ENCODE peak calls at places on chromosomes 4 and X, in ten cellular contexts. X is CD8-positive, alpha-beta T cell; C is ELR; L is astrocyte of the cerebellum; Z is Jurkat, Clone E6-1; D is H54; Y is stimulated activated CD4-positive, alpha-beta T cell treated with anti-CD3 and anti-CD28 coated beads, Interleukin-1b, Interleukin-23, amount 100 ng/mL, for 48 hours; U is upper lobe of right lung; E is NCI-H187 treated with DMSO at 0.1 percent for 48 hours; A is adrenal gland. O is an unnamed sample.

GRCh38 chr4:185865901-185866328 is 53.9 kb upstream of the SORBS2 start:
- DNase-seq in X (no peak), C (no peak), L (peak), Z (no peak), D (no peak), Y (no peak), U (no peak), E (no peak), A (no peak), O (no peak)

GRCh38 chrX:136662976-136663375 is 15.0 kb downstream of the CD40LG start:
- DNase-seq in X (no peak), C (no peak), L (no peak), Z (no peak), D (no peak), Y (no peak), U (no peak), E (no peak), A (no peak), O (no peak)

GRCh38 chr4:15402146-15402545 is 25.7 kb upstream of the C1QTNF7 start:
- DNase-seq in X (no peak), C (no peak), L (no peak), Z (no peak), D (no peak), Y (no peak), U (no peak), E (no peak), A (no peak), O (no peak)

GRCh38 chr4:2457481-2458295 is 11.2 kb upstream of the RNF4 start:
- DNase-seq in X (no peak), C (no peak), L (no peak), Z (no peak), D (no peak), Y (no peak), U (peak), E (no peak), A (no peak), O (peak)

GRCh38 chr4:176277162-176277904 is 8.3 kb upstream of the ASB5 start:
- DNase-seq in X (no peak), C (peak), L (peak), Z (peak), D (no peak), Y (no peak), U (no peak), E (no peak), A (peak), O (peak)

GRCh38 chr4:106569151-106570029 is 200.8 kb upstream of the GIMD1 start:
- DNase-seq in X (no peak), C (peak), L (no peak), Z (no peak), D (no peak), Y (no peak), U (no peak), E (no peak), A (no peak), O (no peak)

GRCh38 chrX:112642349-112642748 is 37.4 kb downstream of the LHFPL1 start:
- DNase-seq in X (peak), C (peak), L (peak), Z (peak), D (no peak), Y (peak), U (no peak), E (peak), A (peak), O (peak)

GRCh38 chr4:113179996-113180395 is 130.5 kb downstream of the ANK2 start:
- DNase-seq in X (no peak), C (peak), L (no peak), Z (no peak), D (no peak), Y (no peak), U (no peak), E (no peak), A (no peak), O (no peak)

GRCh38 chr4:95300304-95300703 is 248.5 kb downstream of the UNC5C start:
- DNase-seq in X (no peak), C (no peak), L (no peak), Z (no peak), D (no peak), Y (no peak), U (no peak), E (no peak), A (no peak), O (no peak)

GRCh38 chr4:127586922-127587571 is 45.7 kb upstream of the INTU start:
- DNase-seq in X (no peak), C (peak), L (peak), Z (peak), D (peak), Y (no peak), U (no peak), E (no peak), A (no peak), O (peak)

GRCh38 chr4:4782969-4783368 is 76.5 kb upstream of the MSX1 start:
- DNase-seq in X (no peak), C (peak), L (no peak), Z (no peak), D (no peak), Y (no peak), U (no peak), E (no peak), A (no peak), O (no peak)

GRCh38 chrX:70208479-70208878 is 26.0 kb upstream of the AWAT1 start:
- DNase-seq in X (no peak), C (no peak), L (peak), Z (no peak), D (no peak), Y (no peak), U (no peak), E (no peak), A (no peak), O (no peak)